ENCODE peak calls at places on chromosomes 3 and 15, in five cellular contexts. One of them, this sample, is unnamed.

GRCh38 chr15:58070801-58071418 is 5.4 kb upstream of the ALDH1A2 start:
- DNase-seq in left ventricle myocardium inferior: peak; percentile 52
- DNase-seq in Peyer's patch: peak; percentile 73
- DNase-seq in uterus: peak; percentile 69
- DNase-seq in hepatocyte: peak; percentile 68
- DNase-seq in this sample: peak; percentile 70

GRCh38 chr15:24269166-24269571 is 406.4 kb upstream of the NPAP1 start:
- DNase-seq in uterus: no peak
- DNase-seq in left ventricle myocardium inferior: no peak
- DNase-seq in Peyer's patch: no peak
- DNase-seq in hepatocyte: peak; percentile 7
- DNase-seq in this sample: no peak

GRCh38 chr15:39400821-39401550 is 179.9 kb upstream of the THBS1 start:
- DNase-seq in hepatocyte: peak; percentile 35
- DNase-seq in Peyer's patch: no peak
- DNase-seq in left ventricle myocardium inferior: no peak
- DNase-seq in uterus: no peak
- DNase-seq in this sample: no peak

GRCh38 chr3:124492824-124493223 is 237.4 kb upstream of the UMPS start:
- DNase-seq in hepatocyte: peak; percentile 76
- DNase-seq in left ventricle myocardium inferior: peak; percentile 27
- DNase-seq in uterus: peak; percentile 27
- DNase-seq in Peyer's patch: peak; percentile 83
- DNase-seq in this sample: no peak

GRCh38 chr3:195372220-195372619 is 70.6 kb downstream of the ACAP2 start:
- DNase-seq in Peyer's patch: no peak
- DNase-seq in hepatocyte: no peak
- DNase-seq in left ventricle myocardium inferior: no peak
- DNase-seq in uterus: no peak
- DNase-seq in this sample: no peak

GRCh38 chr3:12986986-12987385 is 86.2 kb downstream of the IQSEC1 start:
- DNase-seq in hepatocyte: peak; percentile 39
- DNase-seq in left ventricle myocardium inferior: peak; percentile 47
- DNase-seq in uterus: no peak
- DNase-seq in Peyer's patch: peak; percentile 24
- DNase-seq in this sample: no peak

GRCh38 chr15:71110800-71111565 is 4.3 kb upstream of the THSD4 start:
- DNase-seq in uterus: no peak
- DNase-seq in Peyer's patch: no peak
- DNase-seq in hepatocyte: no peak
- DNase-seq in left ventricle myocardium inferior: no peak
- DNase-seq in this sample: no peak

GRCh38 chr3:180646187-180646790 is 33.0 kb downstream of the CCDC39 start:
- DNase-seq in Peyer's patch: no peak
- DNase-seq in uterus: no peak
- DNase-seq in hepatocyte: no peak
- DNase-seq in left ventricle myocardium inferior: no peak
- DNase-seq in this sample: no peak

GRCh38 chr15:73127302-73127936 is 75.2 kb downstream of the NEO1 start:
- DNase-seq in Peyer's patch: no peak
- DNase-seq in left ventricle myocardium inferior: no peak
- DNase-seq in uterus: no peak
- DNase-seq in hepatocyte: peak; percentile 32
- DNase-seq in this sample: no peak

GRCh38 chr3:32046102-32046501 is 60.3 kb upstream of the GPD1L start:
- DNase-seq in uterus: no peak
- DNase-seq in Peyer's patch: no peak
- DNase-seq in hepatocyte: no peak
- DNase-seq in left ventricle myocardium inferior: no peak
- DNase-seq in this sample: no peak
- H3K27ac ChIP-seq in uterus: peak overlapping the region; percentile 74
- H3K27ac ChIP-seq in Peyer's patch: peak overlapping the region; percentile 62
- H3K27ac ChIP-seq in hepatocyte: peak overlapping the region; percentile 72
- H3K27ac ChIP-seq in left ventricle myocardium inferior: peak overlapping the region; percentile 87
- H3K27ac ChIP-seq in this sample: no peak overlapping the region

DNA sequence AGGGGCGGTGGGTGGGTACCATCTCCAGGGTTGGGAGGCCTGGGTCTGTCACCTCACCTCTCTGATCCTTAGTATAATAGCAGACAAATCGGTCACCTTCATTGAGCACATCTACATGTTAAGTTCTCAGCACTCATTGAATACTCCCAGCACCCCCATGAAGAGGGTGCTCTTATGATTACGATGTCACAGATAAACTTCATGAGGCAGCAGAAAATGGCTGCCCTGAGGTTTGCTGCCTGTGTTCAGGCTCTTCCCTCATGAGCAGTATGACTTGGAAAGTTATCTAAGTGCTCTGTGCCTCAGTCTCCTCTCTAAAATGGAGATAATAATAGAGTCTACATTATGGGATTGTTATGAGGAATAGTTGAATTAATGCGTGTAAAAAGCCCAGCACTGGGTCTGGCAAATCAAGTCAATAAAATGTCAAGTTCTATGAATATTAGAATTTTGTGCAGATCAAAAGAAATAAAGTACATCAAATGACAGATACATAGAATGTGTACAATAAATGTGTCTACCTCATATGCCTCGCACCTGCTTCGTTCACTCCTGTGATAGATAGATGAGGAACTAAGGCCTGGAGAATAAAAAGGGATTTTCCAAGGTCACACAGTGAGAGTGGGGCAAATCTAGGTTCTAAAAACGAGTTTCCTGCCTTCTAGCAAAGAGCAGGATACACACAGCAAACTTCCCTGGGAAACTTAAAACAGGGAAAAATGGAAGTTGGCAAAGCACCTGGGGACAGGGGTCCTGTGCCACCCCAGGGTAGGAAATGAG is 142.2 kb upstream of the MRPS22 start:
- DNase-seq in Peyer's patch: no peak
- DNase-seq in left ventricle myocardium inferior: no peak
- DNase-seq in hepatocyte: no peak
- DNase-seq in uterus: no peak
- DNase-seq in this sample: no peak
- H3K27ac ChIP-seq in Peyer's patch: no peak overlapping the region
- H3K27ac ChIP-seq in left ventricle myocardium inferior: no peak overlapping the region
- H3K27ac ChIP-seq in hepatocyte: no peak overlapping the region
- H3K27ac ChIP-seq in uterus: no peak overlapping the region
- H3K27ac ChIP-seq in this sample: no peak overlapping the region

DNA sequence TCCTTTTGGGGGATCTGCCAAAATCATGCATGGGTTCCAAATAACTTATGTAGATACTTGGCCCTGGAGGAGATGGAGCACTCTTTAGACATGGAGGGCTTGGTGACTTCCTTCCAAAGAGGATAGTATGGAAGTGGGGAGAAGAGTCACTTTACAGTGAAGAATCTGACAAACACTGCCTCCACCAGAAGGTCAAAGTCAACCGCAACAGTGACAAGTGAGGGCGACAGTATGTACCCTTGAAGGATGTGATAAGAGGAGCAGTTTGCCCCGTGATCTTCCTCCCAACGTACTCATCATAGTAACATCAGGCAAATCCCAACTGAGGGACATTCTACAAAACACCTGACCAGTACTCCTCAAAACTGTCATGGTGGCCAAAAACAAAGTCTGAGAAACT is 62.0 kb downstream of the LMCD1 start:
- DNase-seq in Peyer's patch: no peak
- DNase-seq in uterus: no peak
- DNase-seq in hepatocyte: no peak
- DNase-seq in left ventricle myocardium inferior: no peak
- DNase-seq in this sample: no peak
- H3K27ac ChIP-seq in Peyer's patch: no peak overlapping the region
- H3K27ac ChIP-seq in uterus: no peak overlapping the region
- H3K27ac ChIP-seq in hepatocyte: no peak overlapping the region
- H3K27ac ChIP-seq in left ventricle myocardium inferior: peak overlapping the region; percentile 82
- H3K27ac ChIP-seq in this sample: no peak overlapping the region

DNA sequence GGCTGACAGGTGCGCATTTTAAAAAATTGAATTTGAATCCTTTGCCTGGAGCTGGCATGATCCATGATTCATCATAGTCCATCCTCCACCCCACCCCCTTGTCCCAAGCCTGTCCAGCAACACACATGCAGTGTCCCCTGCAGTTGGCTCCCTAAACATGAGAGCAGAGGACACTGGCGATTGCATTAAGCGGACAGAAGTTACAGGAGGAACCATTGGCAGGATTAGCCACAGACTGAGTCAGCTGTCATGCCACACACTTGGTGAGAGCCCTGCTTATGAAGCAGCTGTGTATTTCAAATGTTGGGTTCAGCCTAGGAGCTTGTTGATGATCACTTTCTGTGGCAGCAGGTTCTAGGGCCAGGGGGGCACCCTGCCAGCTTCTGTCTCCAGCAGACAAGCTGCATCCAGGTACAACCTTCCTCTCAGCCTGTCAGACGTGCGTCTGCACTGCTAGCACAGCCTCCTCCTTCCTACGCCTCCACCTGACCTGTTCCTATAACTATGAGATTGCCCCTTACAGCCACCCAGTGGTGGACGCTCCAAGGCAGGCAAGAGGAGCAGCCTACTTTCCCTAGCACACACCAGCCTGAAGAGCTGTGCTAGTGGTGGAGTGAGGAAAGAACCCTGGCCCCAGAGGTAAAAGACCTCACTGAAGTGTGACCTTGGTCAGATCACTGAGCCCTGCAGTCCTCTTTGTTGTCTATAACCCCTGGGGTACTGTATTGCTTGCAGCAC is 121.9 kb downstream of the SLCO3A1 start:
- DNase-seq in hepatocyte: no peak
- DNase-seq in Peyer's patch: no peak
- DNase-seq in uterus: no peak
- DNase-seq in left ventricle myocardium inferior: no peak
- DNase-seq in this sample: no peak
- H3K27ac ChIP-seq in hepatocyte: no peak overlapping the region
- H3K27ac ChIP-seq in Peyer's patch: no peak overlapping the region
- H3K27ac ChIP-seq in uterus: no peak overlapping the region
- H3K27ac ChIP-seq in left ventricle myocardium inferior: peak overlapping the region; percentile 58
- H3K27ac ChIP-seq in this sample: no peak overlapping the region

GRCh38 chr3:139302084-139302800 is 41.6 kb upstream of the MRPS22 start:
- DNase-seq in Peyer's patch: no peak
- DNase-seq in left ventricle myocardium inferior: peak; percentile 46
- DNase-seq in hepatocyte: peak; percentile 77
- DNase-seq in uterus: peak; percentile 19
- DNase-seq in this sample: no peak
- H3K27ac ChIP-seq in Peyer's patch: no peak overlapping the region
- H3K27ac ChIP-seq in left ventricle myocardium inferior: peak overlapping the region; percentile 61
- H3K27ac ChIP-seq in hepatocyte: peak overlapping the region; percentile 65
- H3K27ac ChIP-seq in uterus: peak overlapping the region; percentile 48
- H3K27ac ChIP-seq in this sample: no peak overlapping the region

GRCh38 chr3:156551261-156551660 is 3.7 kb downstream of the SSR3 start:
- DNase-seq in hepatocyte: no peak
- DNase-seq in uterus: no peak
- DNase-seq in Peyer's patch: no peak
- DNase-seq in left ventricle myocardium inferior: no peak
- DNase-seq in this sample: no peak
- H3K27ac ChIP-seq in hepatocyte: no peak overlapping the region
- H3K27ac ChIP-seq in uterus: peak overlapping the region; percentile 48
- H3K27ac ChIP-seq in Peyer's patch: no peak overlapping the region
- H3K27ac ChIP-seq in left ventricle myocardium inferior: peak overlapping the region; percentile 96
- H3K27ac ChIP-seq in this sample: no peak overlapping the region

DNA sequence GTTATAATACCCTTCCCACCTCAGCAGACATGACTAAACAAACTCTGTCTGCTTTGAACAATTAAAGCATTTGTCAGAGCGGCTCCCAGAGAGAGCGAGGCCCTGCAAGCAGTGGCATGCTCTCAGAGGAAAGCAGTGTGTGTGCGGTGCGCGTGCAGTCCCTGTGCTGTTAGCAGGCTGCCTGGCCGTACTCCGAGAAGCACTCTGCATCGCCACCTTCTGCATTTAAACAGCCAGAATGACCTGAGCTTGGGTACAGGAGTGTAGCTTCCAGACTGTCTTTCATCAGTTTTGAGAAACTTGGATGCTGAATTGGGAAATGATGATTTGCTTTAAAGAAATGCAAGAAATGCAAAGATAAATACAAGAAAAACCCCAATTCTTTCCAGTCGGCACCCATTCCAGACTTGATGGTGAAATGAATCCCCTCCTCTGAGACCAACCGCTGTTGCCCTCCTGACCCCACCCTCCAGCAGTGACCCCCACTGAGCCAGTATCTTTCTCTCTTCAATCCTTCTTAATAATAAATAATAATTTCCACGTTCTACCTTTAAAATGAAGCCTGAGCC is 113.5 kb downstream of the VGLL4 start:
- DNase-seq in hepatocyte: peak; percentile 70
- DNase-seq in Peyer's patch: peak; percentile 27
- DNase-seq in uterus: no peak
- DNase-seq in left ventricle myocardium inferior: peak; percentile 67
- DNase-seq in this sample: no peak
- H3K27ac ChIP-seq in hepatocyte: no peak overlapping the region
- H3K27ac ChIP-seq in Peyer's patch: no peak overlapping the region
- H3K27ac ChIP-seq in uterus: no peak overlapping the region
- H3K27ac ChIP-seq in left ventricle myocardium inferior: peak overlapping the region; percentile 24
- H3K27ac ChIP-seq in this sample: no peak overlapping the region

GRCh38 chr15:45183001-45183400 is 4.8 kb downstream of the SHF start:
- DNase-seq in left ventricle myocardium inferior: no peak
- DNase-seq in Peyer's patch: no peak
- DNase-seq in uterus: no peak
- DNase-seq in hepatocyte: no peak
- DNase-seq in this sample: no peak

GRCh38 chr15:45181491-45182285 is 6.1 kb downstream of the SHF start:
- DNase-seq in uterus: no peak
- DNase-seq in hepatocyte: no peak
- DNase-seq in left ventricle myocardium inferior: no peak
- DNase-seq in Peyer's patch: no peak
- DNase-seq in this sample: peak; percentile 82

GRCh38 chr15:45184562-45185041 is 3.2 kb downstream of the SHF start:
- DNase-seq in hepatocyte: no peak
- DNase-seq in uterus: no peak
- DNase-seq in left ventricle myocardium inferior: no peak
- DNase-seq in Peyer's patch: no peak
- DNase-seq in this sample: no peak

GRCh38 chr15:45185069-45185779 is 2.5 kb downstream of the SHF start:
- DNase-seq in uterus: no peak
- DNase-seq in hepatocyte: no peak
- DNase-seq in left ventricle myocardium inferior: no peak
- DNase-seq in Peyer's patch: no peak
- DNase-seq in this sample: no peak

DNA sequence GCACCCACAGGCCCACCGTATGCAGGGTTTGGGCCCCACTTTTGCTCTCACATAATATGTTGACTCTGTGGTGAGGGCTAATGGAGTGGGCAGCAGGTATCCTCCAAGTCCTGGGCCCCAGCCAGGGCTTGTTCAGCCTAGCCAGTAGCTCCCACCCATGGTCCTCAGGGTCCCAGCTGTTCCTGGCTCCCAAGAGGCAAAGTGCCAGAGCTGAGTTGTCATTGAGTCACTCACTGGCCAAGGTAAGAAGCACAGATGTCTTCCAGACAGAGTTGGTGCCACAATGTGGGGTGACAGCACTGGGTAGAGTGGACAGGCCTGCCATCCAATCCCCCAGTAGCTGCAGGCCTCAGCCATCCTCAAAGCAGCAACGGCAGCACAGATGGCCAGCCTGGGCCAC is 4.3 kb downstream of the SHF start:
- DNase-seq in Peyer's patch: no peak
- DNase-seq in hepatocyte: no peak
- DNase-seq in uterus: no peak
- DNase-seq in left ventricle myocardium inferior: no peak
- DNase-seq in this sample: no peak
- H3K27ac ChIP-seq in Peyer's patch: no peak overlapping the region
- H3K27ac ChIP-seq in hepatocyte: no peak overlapping the region
- H3K27ac ChIP-seq in uterus: no peak overlapping the region
- H3K27ac ChIP-seq in left ventricle myocardium inferior: no peak overlapping the region
- H3K27ac ChIP-seq in this sample: no peak overlapping the region